ENCODE peak calls at places on chromosomes 2 and 18, in four cellular contexts. T is IMR-90, O is stomach, W is right lobe of liver. K is an unnamed sample.

GRCh38 chr2:102615620-102616436 is 3.5 kb upstream of the SLC9A2 start:
- DNase-seq in T (peak; percentile 57), O (peak; percentile 74), W (peak; percentile 58), K (peak; percentile 66)

GRCh38 chr2:43038034-43038719 is 188.2 kb downstream of the ZFP36L2 start:
- DNase-seq in O (no peak), W (no peak), T (peak; percentile 35), K (no peak)

GRCh38 chr2:75064691-75065396 is 106.4 kb downstream of the POLE4 start:
- DNase-seq in T (peak; percentile 58), O (peak; percentile 70), W (peak; percentile 58), K (peak; percentile 47)

GRCh38 chr18:35497006-35497333 is 790 bp downstream of the INO80C start:
- DNase-seq in W (no peak), T (peak; percentile 51), O (no peak), K (no peak)

GRCh38 chr2:173079968-173080860 is 4.6 kb downstream of the MAP3K20 start:
- DNase-seq in W (no peak), T (peak; percentile 97), O (no peak), K (no peak)

GRCh38 chr2:64978514-64979268 is 10.5 kb upstream of the SLC1A4 start:
- DNase-seq in W (no peak), O (no peak), T (peak; percentile 64), K (no peak)

GRCh38 chr2:226414313-226414712 is 385.3 kb downstream of the IRS1 start:
- DNase-seq in W (no peak), T (no peak), O (no peak), K (no peak)

GRCh38 chr2:52929412-52929811 is 838.2 kb upstream of the CHAC2 start:
- DNase-seq in T (no peak), W (no peak), O (no peak), K (no peak)

GRCh38 chr2:77087987-77088414 is 434.2 kb downstream of the LRRTM4 start:
- DNase-seq in T (no peak), O (no peak), W (no peak), K (no peak)

GRCh38 chr2:204706939-204707338 is 161.7 kb downstream of the PARD3B start:
- DNase-seq in T (peak; percentile 59), O (no peak), W (no peak), K (no peak)

GRCh38 chr18:36334798-36335197 is 37.3 kb downstream of the FHOD3 start:
- DNase-seq in W (no peak), T (no peak), O (no peak), K (no peak)

GRCh38 chr2:231614559-231615057 is 21.9 kb downstream of the TEX44 start:
- DNase-seq in T (no peak), O (peak; percentile 41), W (no peak), K (no peak)

GRCh38 chr2:72989770-72990556 is 72.6 kb downstream of the EMX1 start:
- DNase-seq in T (peak; percentile 11), O (peak; percentile 21), W (peak; percentile 46), K (no peak)

GRCh38 chr2:20596973-20597867 is 53.7 kb downstream of the HS1BP3 start:
- DNase-seq in O (peak; percentile 76), T (no peak), W (peak; percentile 95), K (peak; percentile 85)

GRCh38 chr2:40773291-40773690 is 321.4 kb upstream of the SLC8A1 start:
- DNase-seq in O (no peak), W (no peak), T (no peak), K (no peak)

GRCh38 chr18:42814184-42814583 is 301.3 kb downstream of the RIT2 start:
- DNase-seq in T (no peak), O (no peak), W (no peak), K (no peak)

GRCh38 chr2:181810823-181811695 is 80.5 kb upstream of the ITPRID2 start:
- DNase-seq in O (peak; percentile 45), W (no peak), T (peak; percentile 93), K (peak; percentile 74)

DNA sequence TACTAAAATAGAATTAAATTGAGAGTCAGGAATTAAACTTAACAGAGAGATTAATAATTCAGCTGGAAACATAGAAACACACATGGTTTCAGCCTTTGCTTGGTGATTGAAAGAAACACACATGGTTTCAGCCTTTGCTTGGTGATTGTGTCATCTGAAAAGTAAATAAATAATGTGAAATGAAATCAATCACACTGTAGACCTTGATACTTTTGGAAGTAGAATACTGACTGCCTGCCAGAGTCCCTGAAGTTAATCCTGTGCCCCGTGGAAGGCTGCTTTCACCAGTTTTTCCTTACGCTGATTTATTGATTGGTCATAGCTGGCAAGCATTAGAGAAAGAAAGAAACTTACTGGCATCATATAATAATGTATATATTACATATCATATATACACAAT is 1252.7 kb upstream of the FAM98A start:
- DNase-seq in O (no peak), T (no peak), W (peak; percentile 60), K (peak; percentile 43)
- H3K9me3 ChIP-seq in O (no peaks in the 10 kb centered on the region), T (peaks cover 17% of the 10 kb centered on the region), W (no peaks in the 10 kb centered on the region), K (no peaks in the 10 kb centered on the region)

GRCh38 chr2:118569876-118570535 is 277.4 kb downstream of the EN1 start:
- DNase-seq in T (no peak), O (no peak), W (no peak), K (no peak)
- H3K4me3 ChIP-seq in T (no peak overlapping the region), O (no peak overlapping the region), W (no peak overlapping the region), K (no peak overlapping the region)

GRCh38 chr2:11156396-11157075 is 1.3 kb downstream of the SLC66A3 start:
- DNase-seq in T (no peak), W (no peak), O (no peak), K (no peak)

GRCh38 chr2:11157296-11157695 is 2.0 kb downstream of the SLC66A3 start:
- DNase-seq in T (no peak), O (no peak), W (no peak), K (no peak)

GRCh38 chr2:11152591-11152990 is 2.7 kb upstream of the SLC66A3 start:
- DNase-seq in O (no peak), T (no peak), W (no peak), K (no peak)

GRCh38 chr2:11155326-11156059 is at the start of gene SLC66A3:
- DNase-seq in T (peak; percentile 87), O (no peak), W (no peak), K (no peak)

DNA sequence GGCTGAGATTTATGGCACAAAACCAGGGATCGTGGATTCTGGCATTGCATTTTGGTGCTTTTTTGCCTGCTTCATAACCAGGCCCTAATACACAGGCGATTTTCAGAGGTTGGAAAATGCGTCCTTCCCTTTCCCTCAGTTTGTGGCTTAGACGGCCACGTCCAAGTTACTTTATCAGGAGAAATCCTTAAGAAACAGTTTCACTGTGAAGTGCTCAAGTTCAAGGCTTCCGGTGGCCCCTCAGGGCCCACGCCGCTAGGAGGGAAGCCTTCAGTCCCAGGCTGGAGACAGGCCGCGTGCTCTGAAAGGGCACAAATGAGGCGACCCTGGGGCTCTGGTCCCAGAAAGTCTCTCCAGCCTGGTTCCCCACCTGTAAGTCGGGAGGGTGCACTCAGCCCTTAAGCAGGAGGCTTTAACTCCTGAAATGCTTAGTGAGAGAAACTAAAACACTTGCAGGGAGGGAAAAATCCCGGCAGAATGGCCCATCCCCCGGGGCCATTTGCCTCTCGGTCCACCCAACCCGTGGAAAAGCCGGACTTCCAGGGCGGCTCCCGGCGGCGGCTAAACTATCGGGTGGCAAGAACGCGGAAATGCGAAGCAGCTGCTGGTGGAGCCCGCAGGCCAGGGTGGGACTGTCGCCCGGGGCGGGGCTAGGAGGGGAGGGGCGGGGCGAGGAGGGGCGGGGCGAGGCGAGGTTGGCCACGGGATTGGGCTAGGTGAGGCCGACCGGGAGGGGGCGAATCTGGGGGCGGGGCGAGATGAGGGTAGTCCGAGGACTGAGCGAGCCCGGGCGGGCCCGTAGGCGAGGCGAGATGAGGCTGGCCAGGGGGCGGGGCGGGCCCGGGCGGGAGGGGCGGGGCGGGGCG is 574 bp upstream of the SLC66A3 start:
- DNase-seq in T (peak; percentile 93), W (peak; percentile 99), O (peak; percentile 98), K (peak; percentile 99)
- TF ChIP-seq POLR2A in T (peak; percentile 35), W (peak; percentile 45), O (no peak), K (peak; percentile 35)

GRCh38 chr2:6846967-6847695 is 18.6 kb downstream of the CMPK2 start:
- DNase-seq in W (no peak), T (no peak), O (no peak), K (no peak)

GRCh38 chr2:6841537-6842287 is 24.0 kb downstream of the CMPK2 start:
- DNase-seq in O (no peak), T (no peak), W (no peak), K (no peak)

GRCh38 chr2:6845312-6845711 is 20.4 kb downstream of the CMPK2 start:
- DNase-seq in O (no peak), T (no peak), W (no peak), K (no peak)

GRCh38 chr2:6846540-6846939 is 19.2 kb downstream of the CMPK2 start:
- DNase-seq in T (no peak), O (no peak), W (no peak), K (no peak)

DNA sequence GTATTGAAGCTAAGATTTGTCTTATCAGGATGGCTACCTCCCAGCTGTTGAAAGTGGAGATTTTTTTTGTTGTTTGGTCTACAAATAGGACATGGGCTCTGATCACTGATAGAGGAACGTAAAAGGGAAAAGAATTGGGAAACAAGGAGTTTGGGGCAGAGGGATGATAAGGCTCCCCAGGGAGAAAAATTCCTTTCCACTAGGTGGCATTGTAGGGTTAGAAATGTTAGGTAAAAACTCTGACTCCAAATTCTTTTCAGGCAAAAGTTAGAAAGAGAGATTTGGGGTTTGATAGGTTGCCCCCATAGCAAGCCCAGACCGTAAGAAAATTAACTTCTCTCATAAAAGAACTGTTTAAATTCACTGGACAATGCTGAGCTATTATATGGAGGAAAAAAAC is 19.8 kb downstream of the CMPK2 start:
- DNase-seq in W (no peak), O (no peak), T (no peak), K (no peak)
- H3K9me3 ChIP-seq in W (no peaks in the 10 kb centered on the region), O (peaks cover 35% of the 10 kb centered on the region), T (peaks cover 11% of the 10 kb centered on the region), K (peaks cover 68% of the 10 kb centered on the region)

DNA sequence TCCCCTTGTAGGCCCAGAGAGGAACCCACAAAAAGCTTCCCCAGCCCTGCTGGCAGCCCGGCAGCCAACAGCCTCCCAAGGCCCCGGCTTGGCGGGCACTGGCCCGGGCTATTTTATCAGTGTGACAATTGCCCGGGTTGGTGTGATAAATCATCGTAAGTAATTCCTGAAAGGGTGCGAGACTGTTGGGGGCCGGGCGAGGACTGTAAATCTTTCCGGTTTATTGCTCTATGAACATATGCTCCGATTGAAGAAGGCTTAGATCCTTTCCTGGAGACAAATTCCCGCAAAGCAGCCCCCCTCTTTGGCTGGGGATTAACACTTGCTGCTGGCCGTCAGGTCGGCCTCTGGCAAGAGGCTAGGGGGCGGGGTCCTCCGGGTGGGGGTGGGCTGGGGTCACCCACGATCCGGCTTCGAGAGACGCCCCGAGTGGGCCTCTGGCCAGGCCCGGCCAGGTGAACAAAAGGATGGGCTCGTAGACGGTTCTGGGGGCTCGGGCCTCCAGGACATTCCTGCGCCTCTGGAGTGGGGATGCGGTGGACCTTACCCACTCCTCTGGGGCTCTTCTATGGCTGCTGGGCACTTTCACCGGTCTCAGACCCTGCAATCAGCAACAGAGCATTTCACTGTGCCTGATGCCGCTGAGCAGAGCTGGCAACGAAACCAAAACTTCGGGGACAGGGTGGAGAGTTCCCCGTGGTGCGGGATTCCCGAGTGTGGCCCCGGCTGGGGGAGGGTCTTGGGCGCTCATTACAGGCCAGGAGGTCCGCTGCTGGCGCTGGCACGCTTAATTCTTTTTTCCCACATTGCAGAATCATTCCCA is 2.0 kb downstream of the HOXD3 start:
- DNase-seq in W (no peak), O (no peak), T (no peak), K (no peak)
- H3K4me3 ChIP-seq in W (no peak overlapping the region), O (no peak overlapping the region), T (no peak overlapping the region), K (no peak overlapping the region)

GRCh38 chr2:8962890-8963289 is 40.6 kb downstream of the MBOAT2 start:
- DNase-seq in T (no peak), W (no peak), O (no peak), K (no peak)
- TF ChIP-seq POLR2A in T (no peak), W (no peak), O (no peak), K (no peak)